ENCODE peak calls at places on chromosomes 13 and 19, in six cellular contexts. C is IMR-90, U is fibroblast of lung, S is GM12878, K is GM23248, V is PC-3. M is an unnamed sample. For H4K20me1, the result is how much of the 10 kb centered on the place peaks cover.

GRCh38 chr19:51127755-51128154 is 3.0 kb downstream of the SIGLEC9 start:
- DNase-seq in V (peak), C (peak), K (peak), U (no peak), S (no peak), M (no peak)

GRCh38 chr13:38582133-38582532 is 104.7 kb upstream of the FREM2 start:
- DNase-seq in K (peak), V (peak), S (no peak), C (peak), U (peak), M (peak)

GRCh38 chr13:111115051-111115840 is at the start of gene ARHGEF7:
- DNase-seq in S (no peak), V (no peak), U (peak), K (peak), C (no peak), M (no peak)

GRCh38 chr19:49585023-49585422 is 3.9 kb downstream of the PRRG2 start:
- DNase-seq in V (no peak), S (no peak), U (no peak), C (no peak), K (no peak), M (no peak)

GRCh38 chr13:27574661-27575060 is 45.7 kb downstream of the LNX2 start:
- DNase-seq in U (no peak), C (no peak), V (no peak), S (no peak), K (no peak), M (no peak)

GRCh38 chr19:8449830-8450229 is 5.1 kb downstream of the HNRNPM start:
- DNase-seq in C (no peak), V (peak), U (no peak), S (no peak), K (no peak), M (no peak)

GRCh38 chr19:36030264-36031148 is 2.2 kb downstream of the CLIP3 start:
- DNase-seq in S (peak), C (peak), U (peak), K (peak), V (no peak), M (no peak)

GRCh38 chr13:109904218-109904617 is 117.8 kb upstream of the IRS2 start:
- DNase-seq in S (no peak), K (no peak), C (no peak), V (no peak), U (no peak), M (no peak)

GRCh38 chr13:111575276-111575675 is 254.8 kb downstream of the TEX29 start:
- DNase-seq in K (no peak), V (no peak), C (no peak), S (no peak), U (no peak), M (no peak)

GRCh38 chr19:37594982-37595382 is 306 bp downstream of the ZNF540 start:
- DNase-seq in U (peak), V (no peak), S (peak), C (peak), K (peak), M (no peak)

GRCh38 chr19:38634757-38635482 is 12.5 kb upstream of the ACTN4 start:
- DNase-seq in K (peak), U (peak), C (peak), V (peak), S (peak), M (peak)

GRCh38 chr19:49324801-49325491 is at the start of gene SLC6A16:
- DNase-seq in V (no peak), S (no peak), K (no peak), C (no peak), U (no peak), M (no peak)

GRCh38 chr19:8904597-8904996 is 72.4 kb downstream of the MBD3L1 start:
- DNase-seq in K (no peak), S (no peak), V (no peak), U (no peak), C (no peak), M (no peak)

GRCh38 chr19:10863107-10863700 is 8.1 kb upstream of the CARM1 start:
- DNase-seq in S (no peak), U (peak), V (peak), K (peak), C (no peak), M (no peak)

GRCh38 chr13:57948884-57949283 is 317.3 kb downstream of the PCDH17 start:
- DNase-seq in C (no peak), K (no peak), V (no peak), S (no peak), U (no peak), M (no peak)

GRCh38 chr19:54271106-54271505 is 9.8 kb downstream of the LILRB2 start:
- DNase-seq in C (no peak), U (no peak), K (no peak), S (no peak), V (no peak), M (no peak)

GRCh38 chr13:113350065-113350937 is 13.6 kb downstream of the GRTP1 start:
- DNase-seq in C (no peak), U (no peak), K (peak), S (no peak), V (no peak), M (no peak)

GRCh38 chr19:5953680-5954213 is 24.2 kb downstream of the RANBP3 start:
- DNase-seq in C (no peak), K (peak), U (peak), V (no peak), S (no peak), M (no peak)

GRCh38 chr19:35585844-35586243 is at the start of gene PMIS2:
- DNase-seq in V (no peak), C (no peak), K (no peak), U (no peak), S (no peak), M (no peak)

GRCh38 chr19:3785464-3785937 is 680 bp downstream of the MATK start:
- DNase-seq in K (no peak), U (no peak), C (no peak), V (no peak), S (no peak), M (no peak)

GRCh38 chr13:64414381-64414780 is 2815.8 kb downstream of the PCDH9 start:
- DNase-seq in S (no peak), V (no peak), C (no peak), U (no peak), K (no peak), M (no peak)

GRCh38 chr19:10421240-10421948 is 1.1 kb downstream of the PDE4A start:
- DNase-seq in S (no peak), V (no peak), C (no peak), U (no peak), K (no peak), M (no peak)

GRCh38 chr19:42601811-42602443 is 7.2 kb upstream of the CEACAM8 start:
- DNase-seq in U (peak), S (no peak), C (peak), V (peak), K (peak), M (no peak)

GRCh38 chr13:99553033-99553432 is 51.8 kb downstream of the TM9SF2 start:
- DNase-seq in V (no peak), C (no peak), S (no peak), U (no peak), K (no peak), M (no peak)

GRCh38 chr13:98839826-98840769 is 87.6 kb upstream of the SLC15A1 start:
- DNase-seq in S (no peak), C (peak), V (peak), U (peak), K (peak), M (peak)

GRCh38 chr13:59601993-59602392 is 561.7 kb downstream of the DIAPH3 start:
- DNase-seq in S (no peak), K (no peak), V (no peak), C (no peak), U (no peak), M (no peak)

GRCh38 chr19:2455481-2456300 is 1.1 kb downstream of the LMNB2 start:
- DNase-seq in V (no peak), U (no peak), S (no peak), C (no peak), K (peak), M (no peak)

GRCh38 chr13:110715395-110716234 is 2.1 kb downstream of the ING1 start:
- DNase-seq in S (peak), C (peak), V (peak), K (peak), U (peak), M (peak)

GRCh38 chr19:29727906-29728305 is 12.8 kb upstream of the C19orf12 start:
- DNase-seq in S (no peak), V (no peak), K (no peak), U (no peak), C (no peak), M (no peak)

GRCh38 chr13:31369213-31369612 is 169.4 kb downstream of the B3GLCT start:
- DNase-seq in S (no peak), K (no peak), U (peak), C (no peak), V (no peak), M (no peak)

GRCh38 chr13:113835461-113836274 is 28.2 kb downstream of the GAS6 start:
- DNase-seq in K (peak), U (peak), C (peak), V (peak), S (no peak), M (no peak)

GRCh38 chr13:73715114-73715909 is 418.9 kb downstream of the KLF12 start:
- DNase-seq in K (no peak), V (no peak), S (peak), C (no peak), U (no peak), M (no peak)

GRCh38 chr19:13014921-13015280 is 19.6 kb downstream of the NFIX start:
- DNase-seq in K (peak), S (no peak), C (no peak), V (peak), U (no peak), M (no peak)

GRCh38 chr19:43316591-43317319 is 36.7 kb upstream of the CD177 start:
- DNase-seq in S (no peak), V (peak), K (peak), C (peak), U (peak), M (no peak)

GRCh38 chr13:44108345-44108858 is 228.7 kb downstream of the LACC1 start:
- DNase-seq in V (peak), K (no peak), U (no peak), C (no peak), S (no peak), M (peak)

GRCh38 chr19:43658001-43658400 is 12.0 kb downstream of the PLAUR start:
- DNase-seq in V (no peak), C (no peak), U (no peak), S (no peak), K (no peak), M (no peak)

GRCh38 chr19:45677351-45678230 is 9.6 kb downstream of the GIPR start:
- DNase-seq in S (peak), K (peak), U (peak), C (peak), V (peak), M (peak)

GRCh38 chr13:48585456-48585840 is 52.6 kb upstream of the RCBTB2 start:
- DNase-seq in U (peak), C (no peak), S (no peak), V (peak), K (peak), M (peak)

GRCh38 chr13:36258831-36259230 is 38.8 kb downstream of the CCDC169 start:
- DNase-seq in S (no peak), U (no peak), K (no peak), C (no peak), V (no peak), M (no peak)

GRCh38 chr19:29098863-29099481 is 114.0 kb downstream of the UQCRFS1 start:
- DNase-seq in U (peak), S (no peak), V (peak), C (peak), K (peak), M (no peak)

DNA sequence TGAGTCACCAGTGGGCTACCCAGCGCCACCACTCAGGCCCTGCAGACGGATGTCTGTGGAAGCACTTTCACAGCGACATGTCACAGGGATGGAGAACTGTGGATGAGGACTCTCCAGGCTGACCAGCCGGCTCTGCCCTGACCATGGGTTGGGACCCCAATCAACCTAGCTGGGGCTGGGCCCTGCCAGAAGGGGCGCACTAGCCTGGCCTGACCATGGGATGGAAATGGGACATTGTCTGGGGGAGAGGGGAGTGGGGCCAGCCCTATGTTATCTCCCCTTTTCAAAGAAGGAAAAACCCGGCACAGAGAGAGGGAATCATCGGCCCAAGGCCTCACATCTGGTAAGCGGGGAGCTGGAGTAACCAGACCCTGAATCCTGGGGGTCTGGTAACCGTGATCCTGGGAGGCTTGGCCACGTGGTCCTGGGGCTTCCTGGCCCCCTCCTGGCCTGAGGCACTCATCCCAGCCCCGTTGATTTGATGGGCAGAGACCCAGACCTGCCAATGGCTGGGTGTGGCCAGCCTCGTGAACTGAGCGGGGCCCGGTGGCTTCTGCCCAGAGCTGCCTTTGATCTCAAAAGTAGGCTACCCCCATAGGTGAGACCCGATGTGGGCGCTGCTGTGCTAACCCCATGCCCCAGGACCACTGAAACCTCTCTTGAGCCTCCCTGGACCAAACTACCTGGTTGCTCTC is 11.2 kb upstream of the SLC7A10 start:
- DNase-seq in U (no peak), V (no peak), K (no peak), S (no peak), C (no peak), M (no peak)
- H4K20me1 ChIP-seq in U (under half), V (under half), K (under half), S (under half), C (under half), M (under half)

DNA sequence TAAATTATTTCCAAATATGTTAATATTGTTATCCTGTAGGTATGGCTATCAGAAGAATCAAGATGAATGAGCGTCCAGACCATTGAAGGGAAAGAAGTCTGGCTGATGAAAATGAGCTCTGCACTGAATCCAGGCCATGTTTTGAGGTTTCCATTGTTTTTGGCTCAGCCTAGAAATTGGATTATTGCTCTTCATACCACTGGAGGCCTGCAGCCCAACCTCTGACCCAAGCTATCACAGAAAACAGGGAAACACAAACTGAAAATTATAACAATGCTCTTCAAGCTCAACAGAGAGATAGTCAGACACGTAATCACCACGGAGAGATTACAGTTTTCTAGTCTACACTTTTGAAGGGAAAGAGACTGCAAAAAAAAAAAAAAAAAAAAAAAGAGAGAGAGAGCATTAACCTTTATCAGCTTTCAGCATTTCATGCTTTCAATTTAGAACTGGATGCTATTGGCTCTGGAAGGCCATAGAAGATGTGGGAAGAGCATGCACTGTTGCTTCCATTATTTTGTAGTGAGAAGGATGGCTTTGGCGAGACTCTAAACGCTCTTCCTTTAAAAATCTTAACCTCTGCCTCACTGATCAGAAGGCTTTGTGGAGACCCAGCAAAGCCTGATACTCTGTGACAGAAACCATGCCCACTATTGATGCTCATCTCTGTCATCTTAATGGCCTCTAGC is 10.8 kb downstream of the EDNRB start:
- DNase-seq in C (no peak), V (no peak), S (no peak), U (no peak), K (no peak), M (peak)
- H3K27ac ChIP-seq in C (no peak), V (no peak), S (no peak), U (no peak), K (no peak), M (peak)

GRCh38 chr19:17075035-17075859 is at the start of the genes HAUS8 and MYO9B:
- DNase-seq in K (peak), V (peak), C (peak), U (peak), S (peak), M (peak)
- H4K20me1 ChIP-seq in K (under half), V (under half), C (under half), U (under half), S (under half), M (under half)

GRCh38 chr13:97253581-97254293 is 31.6 kb downstream of the MBNL2 start:
- DNase-seq in C (no peak), K (no peak), S (no peak), U (no peak), V (no peak), M (no peak)
- H3K27ac ChIP-seq in C (no peak), K (no peak), S (no peak), U (no peak), V (no peak), M (no peak)